ENCODE peak calls at places on chromosome 13, in six cellular contexts. D is ascending aorta, I is cardiac fibroblast, S is fibroblast of pulmonary artery, M is fibroblast of the aortic adventitia, N is A549. T is an unnamed sample.

GRCh38 chr13:113903361-113903760 is 39.5 kb upstream of the GAS6 start:
- DNase-seq in N (no peak), M (peak; percentile 68), I (peak; percentile 61), S (no peak), D (peak; percentile 89), T (no peak)

GRCh38 chr13:86193281-86193680 is 394.1 kb upstream of the SLITRK6 start:
- DNase-seq in D (no peak), M (no peak), N (no peak), S (no peak), I (no peak), T (peak; percentile 14)

GRCh38 chr13:29707876-29708543 is 112.5 kb upstream of the SLC7A1 start:
- DNase-seq in D (no peak), N (peak; percentile 32), M (peak; percentile 62), S (peak; percentile 58), I (peak; percentile 69), T (no peak)

GRCh38 chr13:50116430-50116973 is 101.3 kb downstream of the KCNRG start:
- DNase-seq in N (no peak), D (no peak), M (peak; percentile 32), S (peak; percentile 29), I (peak; percentile 51), T (no peak)

GRCh38 chr13:42107006-42107405 is 58.6 kb downstream of the DGKH start:
- DNase-seq in S (no peak), I (no peak), D (no peak), N (no peak), M (no peak), T (no peak)

GRCh38 chr13:109309625-109310363 is 476.6 kb downstream of the IRS2 start:
- DNase-seq in I (no peak), D (no peak), M (no peak), S (no peak), N (peak; percentile 85), T (no peak)

GRCh38 chr13:20553309-20553708 is 13.6 kb upstream of the IFT88 start:
- DNase-seq in N (no peak), I (no peak), D (no peak), M (peak; percentile 17), S (no peak), T (no peak)

GRCh38 chr13:20525144-20525600 is 485 bp downstream of the CRYL1 start:
- DNase-seq in S (peak; percentile 3), N (no peak), I (peak; percentile 20), M (peak; percentile 12), D (peak; percentile 70), T (no peak)

GRCh38 chr13:89687066-89687465 is 1660.4 kb upstream of the MIR17HG start:
- DNase-seq in D (no peak), M (no peak), S (no peak), I (no peak), N (no peak), T (no peak)

GRCh38 chr13:114283581-114283980 is 2.2 kb downstream of the UPF3A start:
- DNase-seq in S (no peak), D (no peak), I (no peak), N (no peak), M (no peak), T (no peak)

GRCh38 chr13:52809310-52809769 is 39.1 kb downstream of the PCDH8 start:
- DNase-seq in M (peak; percentile 60), I (peak; percentile 55), N (peak; percentile 73), S (peak; percentile 54), D (no peak), T (peak; percentile 52)

GRCh38 chr13:66036024-66036614 is 1194.0 kb downstream of the PCDH9 start:
- DNase-seq in N (no peak), I (peak; percentile 8), S (peak; percentile 14), D (no peak), M (peak; percentile 48), T (no peak)

GRCh38 chr13:59230484-59231264 is 933.1 kb downstream of the DIAPH3 start:
- DNase-seq in I (no peak), D (no peak), N (no peak), M (no peak), S (no peak), T (no peak)

GRCh38 chr13:76350399-76350798 is 535.8 kb downstream of the KCTD12 start:
- DNase-seq in D (no peak), I (no peak), N (peak; percentile 0), S (peak; percentile 52), M (peak; percentile 74), T (no peak)

GRCh38 chr13:33186851-33187250 is 98.7 kb downstream of the STARD13 start:
- DNase-seq in I (peak; percentile 90), S (peak; percentile 91), N (no peak), D (no peak), M (no peak), T (no peak)

GRCh38 chr13:109567315-109567714 is 219.1 kb downstream of the IRS2 start:
- DNase-seq in S (peak; percentile 7), D (no peak), M (no peak), I (peak; percentile 27), N (no peak), T (no peak)

GRCh38 chr13:59450218-59450617 is 713.5 kb downstream of the DIAPH3 start:
- DNase-seq in S (no peak), D (no peak), I (no peak), N (no peak), M (no peak), T (no peak)

GRCh38 chr13:19596960-19597361 is 35.6 kb upstream of the TPTE2 start:
- DNase-seq in S (peak; percentile 18), I (peak; percentile 50), N (peak; percentile 77), M (peak; percentile 12), D (no peak), T (no peak)

GRCh38 chr13:37495046-37495445 is 103.5 kb downstream of the POSTN start:
- DNase-seq in D (no peak), I (peak; percentile 57), S (peak; percentile 30), M (peak; percentile 52), N (no peak), T (no peak)

GRCh38 chr13:32423592-32423991 is 4.3 kb downstream of the N4BP2L1 start:
- DNase-seq in N (no peak), D (no peak), M (no peak), S (no peak), I (no peak), T (no peak)

GRCh38 chr13:113579686-113580085 is 4.9 kb upstream of the TFDP1 start:
- DNase-seq in S (no peak), I (no peak), M (no peak), N (no peak), D (peak; percentile 33), T (no peak)

GRCh38 chr13:107271226-107271625 is 703.3 kb upstream of the ARGLU1 start:
- DNase-seq in N (no peak), S (peak; percentile 72), D (no peak), M (peak; percentile 15), I (peak; percentile 10), T (no peak)

GRCh38 chr13:52850396-52851152 is 2.1 kb upstream of the PCDH8 start:
- DNase-seq in D (peak; percentile 73), S (peak; percentile 53), I (peak; percentile 34), M (peak; percentile 34), N (peak; percentile 46), T (peak; percentile 86)

GRCh38 chr13:24834902-24835510 is 71.0 kb downstream of the RNF17 start:
- DNase-seq in N (no peak), D (no peak), S (no peak), I (no peak), M (no peak), T (no peak)

GRCh38 chr13:71864981-71865857 is 1.8 kb downstream of the DACH1 start:
- DNase-seq in I (peak; percentile 24), S (no peak), D (peak; percentile 63), N (no peak), M (no peak), T (peak; percentile 19)

GRCh38 chr13:77846173-77846572 is 72.5 kb downstream of the EDNRB start:
- DNase-seq in D (no peak), S (no peak), N (no peak), M (no peak), I (no peak), T (no peak)

GRCh38 chr13:31807090-31807541 is 67.8 kb downstream of the RXFP2 start:
- DNase-seq in I (peak; percentile 25), N (no peak), M (no peak), S (peak; percentile 16), D (no peak), T (no peak)

GRCh38 chr13:40509876-40510275 is 156.6 kb downstream of the FOXO1 start:
- DNase-seq in I (no peak), D (no peak), S (no peak), M (no peak), N (no peak), T (no peak)
- TF ChIP-seq CTCF in I (no peak), D (no peak), S (no peak), M (no peak), N (no peak), T (no peak)

DNA sequence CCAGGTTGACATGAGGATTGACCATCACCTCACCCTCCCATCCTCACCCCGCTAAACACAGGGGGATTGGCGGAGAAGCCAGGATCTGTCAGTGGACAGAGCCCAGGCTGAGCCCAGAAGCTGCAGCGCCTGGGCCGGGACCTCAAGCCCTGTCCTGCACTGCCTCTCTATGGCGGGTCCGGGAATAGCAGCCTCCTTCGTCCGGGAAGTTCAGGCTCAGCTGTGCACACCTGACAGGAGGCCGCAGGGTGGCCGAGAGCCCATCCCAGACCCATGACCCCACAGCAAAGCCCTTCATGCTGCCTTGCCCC is 67.8 kb downstream of the SPACA7 start:
- DNase-seq in N (peak; percentile 50), D (no peak), S (peak; percentile 56), I (peak; percentile 60), M (peak; percentile 42), T (peak; percentile 86)
- TF ChIP-seq CTCF in N (peak; percentile 53), D (peak; percentile 34), S (peak; percentile 77), I (peak; percentile 91), M (peak; percentile 83), T (peak; percentile 90)

DNA sequence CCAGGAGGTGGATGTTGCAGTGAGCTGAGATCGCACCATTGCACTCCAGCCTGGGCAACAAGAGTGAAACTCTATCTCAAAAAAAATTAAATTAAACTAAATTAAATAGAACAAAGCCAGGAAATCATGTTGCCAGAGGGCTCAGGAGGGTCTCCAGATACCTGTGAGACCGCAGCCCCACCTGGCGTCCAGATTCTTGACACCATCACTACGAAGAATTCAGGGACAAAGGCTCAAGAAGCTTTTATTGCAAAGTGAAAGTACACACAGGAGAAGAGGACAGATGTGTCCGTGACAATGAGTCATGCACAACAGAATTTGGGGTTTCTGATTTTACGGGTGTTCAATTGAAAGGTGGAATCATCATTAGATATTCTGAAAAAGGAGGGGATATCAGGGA is 76.6 kb downstream of the STOML3 start:
- DNase-seq in N (no peak), M (no peak), I (no peak), D (no peak), S (no peak), T (no peak)
- TF ChIP-seq CTCF in N (no peak), M (no peak), I (no peak), D (no peak), S (no peak), T (peak; percentile 25)

DNA sequence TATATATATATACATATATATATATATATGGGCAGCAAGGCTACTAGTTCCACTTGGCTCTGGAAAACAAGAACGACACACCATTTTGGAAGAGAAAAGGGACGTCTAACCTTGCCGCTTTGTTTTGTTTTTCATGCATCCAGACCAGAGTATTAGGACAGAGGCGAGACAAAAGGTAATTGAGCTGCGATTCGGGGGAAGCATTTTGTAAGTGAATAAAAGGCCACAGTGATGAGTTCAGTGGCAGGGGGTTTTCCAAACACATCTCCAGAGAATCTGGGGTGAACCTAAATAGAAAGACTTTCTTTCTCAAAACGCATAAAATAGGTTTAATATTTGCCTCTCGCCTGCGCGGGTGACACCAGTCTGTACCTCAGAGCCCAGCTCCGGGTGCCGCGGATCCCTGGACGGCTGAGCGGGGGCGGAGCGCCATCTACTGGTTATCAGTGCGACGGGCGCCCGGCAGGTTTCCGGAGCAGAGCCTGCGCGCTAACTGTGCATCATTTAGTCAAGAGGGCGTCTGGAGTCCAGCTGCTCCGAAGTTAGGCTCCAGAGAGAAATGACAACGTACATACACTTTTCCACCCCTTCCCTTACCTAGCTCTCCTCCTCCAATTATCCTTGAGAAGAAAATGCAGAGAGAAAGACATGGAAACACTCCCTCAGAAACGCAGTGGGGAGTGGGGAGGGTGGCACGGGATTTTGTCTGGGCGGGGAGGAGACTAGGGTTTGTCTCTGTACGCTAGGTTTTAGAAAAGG is 262.3 kb downstream of the TBC1D4 start:
- DNase-seq in S (peak; percentile 74), D (peak; percentile 83), M (peak; percentile 69), I (peak; percentile 81), N (peak; percentile 47), T (peak; percentile 80)
- TF ChIP-seq CTCF in S (peak; percentile 81), D (peak; percentile 79), M (peak; percentile 96), I (peak; percentile 96), N (peak; percentile 75), T (peak; percentile 99)